ENCODE peak calls at places on chromosome 4, in six cellular contexts. E, I, K, H, A and G are unnamed samples.

GRCh38 chr4:168879178-168879577 is 130.9 kb downstream of the CBR4 start:
- DNase-seq in I (no peak), K (no peak), H (no peak), A (no peak), E (no peak), G (no peak)

GRCh38 chr4:159070742-159071141 is 32.1 kb upstream of the RAPGEF2 start:
- DNase-seq in E (no peak), I (no peak), A (no peak), H (no peak), K (no peak), G (no peak)

GRCh38 chr4:95248713-95249401 is 299.9 kb downstream of the UNC5C start:
- DNase-seq in E (no peak), K (no peak), A (no peak), H (no peak), I (no peak), G (no peak)

GRCh38 chr4:3355266-3355748 is 62.5 kb downstream of the RGS12 start:
- DNase-seq in I (no peak), K (no peak), E (no peak), A (no peak), H (no peak), G (no peak)

GRCh38 chr4:161714022-161714751 is 449.6 kb downstream of the FSTL5 start:
- DNase-seq in E (no peak), A (no peak), I (no peak), K (no peak), H (no peak), G (no peak)

GRCh38 chr4:8613421-8614364 is 21.1 kb downstream of the CPZ start:
- DNase-seq in A (no peak), H (no peak), I (no peak), K (no peak), E (no peak), G (no peak)

GRCh38 chr4:155405059-155405458 is 28.3 kb upstream of the MAP9 start:
- DNase-seq in K (no peak), H (no peak), A (no peak), E (no peak), I (no peak), G (no peak)

GRCh38 chr4:176792348-176793059 is at the start of gene VEGFC:
- DNase-seq in H (peak; percentile 66), E (peak; percentile 66), A (no peak), I (no peak), K (no peak), G (peak; percentile 77)

GRCh38 chr4:137961051-137961438 is 281.1 kb downstream of the SLC7A11 start:
- DNase-seq in H (no peak), E (no peak), K (no peak), I (no peak), A (no peak), G (no peak)

GRCh38 chr4:169682360-169683047 is 62.1 kb downstream of the CLCN3 start:
- DNase-seq in E (no peak), K (no peak), I (no peak), A (no peak), H (no peak), G (no peak)